ENCODE peak calls at places on chromosomes 16 and 17, in five cellular contexts. A is SK-N-SH, J is K562, D is HepG2, U is GM12878. I is an unnamed sample.

GRCh38 chr17:27244481-27245223 is 49.3 kb upstream of the WSB1 start:
- DNase-seq in A (no peak), J (no peak), D (peak; percentile 53), U (no peak), I (peak; percentile 52)

GRCh38 chr17:32519769-32520701 is 33.2 kb downstream of the CDK5R1 start:
- DNase-seq in A (peak; percentile 57), J (no peak), D (peak; percentile 25), U (peak; percentile 52), I (no peak)

GRCh38 chr16:46650224-46650623 is 29.0 kb upstream of the SHCBP1 start:
- DNase-seq in A (no peak), J (no peak), D (no peak), U (no peak), I (no peak)

GRCh38 chr17:8359769-8360168 is 16.7 kb downstream of the KRABD2 start:
- DNase-seq in A (no peak), J (peak; percentile 47), D (no peak), U (no peak), I (no peak)

GRCh38 chr16:57761957-57762356 is 26.4 kb downstream of the KATNB1 start:
- DNase-seq in A (no peak), J (no peak), D (no peak), U (no peak), I (no peak)

GRCh38 chr16:2296662-2297505 is 29.0 kb upstream of the RNPS1 start:
- DNase-seq in A (peak; percentile 82), J (peak; percentile 86), D (peak; percentile 54), U (no peak), I (peak; percentile 71)

GRCh38 chr17:31877341-31877740 is 18.3 kb upstream of the COPRS start:
- DNase-seq in A (no peak), J (no peak), D (no peak), U (no peak), I (no peak)

GRCh38 chr16:22898874-22899348 is 84.9 kb downstream of the HS3ST2 start:
- DNase-seq in A (peak; percentile 73), J (peak; percentile 22), D (peak; percentile 70), U (peak; percentile 1), I (peak; percentile 68)

GRCh38 chr17:4881761-4882555 is 17.4 kb upstream of the C17orf107 start:
- DNase-seq in A (peak; percentile 76), J (peak; percentile 56), D (peak; percentile 41), U (no peak), I (no peak)

GRCh38 chr17:56141046-56141839 is 12.0 kb upstream of the ANKFN1 start:
- DNase-seq in A (no peak), J (no peak), D (no peak), U (no peak), I (no peak)

GRCh38 chr17:72797142-72797541 is 295.3 kb downstream of the SLC39A11 start:
- DNase-seq in A (no peak), J (no peak), D (no peak), U (no peak), I (no peak)

GRCh38 chr17:29930399-29931010 is 477 bp upstream of the SSH2 start:
- DNase-seq in A (no peak), J (no peak), D (peak; percentile 3), U (no peak), I (no peak)

GRCh38 chr16:12229759-12230594 is 253.4 kb downstream of the SNX29 start:
- DNase-seq in A (no peak), J (no peak), D (peak; percentile 46), U (no peak), I (no peak)

GRCh38 chr17:49003557-49004511 is 6.6 kb downstream of the IGF2BP1 start:
- DNase-seq in A (no peak), J (peak; percentile 56), D (no peak), U (no peak), I (no peak)

GRCh38 chr16:54370653-54371052 is 84.1 kb upstream of the IRX3 start:
- DNase-seq in A (no peak), J (peak; percentile 27), D (no peak), U (no peak), I (no peak)

GRCh38 chr17:78137392-78138203 is 7.0 kb downstream of the TMC8 start:
- DNase-seq in A (peak; percentile 60), J (peak; percentile 62), D (no peak), U (no peak), I (peak; percentile 71)

GRCh38 chr17:75124041-75124818 is 7.3 kb downstream of the NT5C start:
- DNase-seq in A (no peak), J (peak; percentile 69), D (peak; percentile 48), U (no peak), I (no peak)

GRCh38 chr16:87550510-87550961 is 51.8 kb upstream of the JPH3 start:
- DNase-seq in A (peak; percentile 86), J (peak; percentile 76), D (no peak), U (no peak), I (no peak)

GRCh38 chr16:84933774-84934571 is 77.4 kb downstream of the ZDHHC7 start:
- DNase-seq in A (peak; percentile 48), J (peak; percentile 9), D (peak; percentile 55), U (no peak), I (no peak)

GRCh38 chr17:37110012-37110701 is 161.4 kb downstream of the AATF start:
- DNase-seq in A (peak; percentile 70), J (no peak), D (no peak), U (no peak), I (no peak)

GRCh38 chr16:53745126-53745525 is 41.2 kb downstream of the FTO start:
- DNase-seq in A (no peak), J (no peak), D (no peak), U (no peak), I (no peak)

GRCh38 chr16:14193316-14193871 is 122.3 kb downstream of the MRTFB start:
- DNase-seq in A (no peak), J (no peak), D (no peak), U (peak; percentile 21), I (no peak)

GRCh38 chr17:50603340-50603739 is 31.3 kb upstream of the ABCC3 start:
- DNase-seq in A (peak; percentile 76), J (peak; percentile 71), D (peak; percentile 35), U (no peak), I (no peak)

GRCh38 chr16:56350491-56351405 is 74.6 kb downstream of the AMFR start:
- DNase-seq in A (no peak), J (no peak), D (no peak), U (no peak), I (no peak)

GRCh38 chr16:74748042-74748709 is 26.4 kb downstream of the FA2H start:
- DNase-seq in A (no peak), J (no peak), D (no peak), U (no peak), I (no peak)

GRCh38 chr17:17380156-17380925 is 77.2 kb downstream of the NT5M start:
- DNase-seq in A (no peak), J (no peak), D (no peak), U (no peak), I (no peak)

GRCh38 chr16:72860726-72861562 is 187.0 kb downstream of the ZFHX3 start:
- DNase-seq in A (no peak), J (no peak), D (no peak), U (no peak), I (no peak)

GRCh38 chr16:72859581-72859980 is 188.3 kb downstream of the ZFHX3 start:
- DNase-seq in A (no peak), J (no peak), D (no peak), U (no peak), I (no peak)

GRCh38 chr16:72856797-72857196 is 191.1 kb downstream of the ZFHX3 start:
- DNase-seq in A (peak; percentile 54), J (no peak), D (peak; percentile 53), U (no peak), I (peak; percentile 71)

GRCh38 chr16:72857841-72858594 is 189.9 kb downstream of the ZFHX3 start:
- DNase-seq in A (no peak), J (no peak), D (no peak), U (no peak), I (no peak)

GRCh38 chr16:72858611-72859493 is 189.1 kb downstream of the ZFHX3 start:
- DNase-seq in A (peak; percentile 67), J (no peak), D (no peak), U (no peak), I (no peak)
- TF ChIP-seq GABPA in A (no peak), J (no peak), D (no peak), U (no peak), I (no peak)

GRCh38 chr16:83158320-83158957 is 531.7 kb downstream of the CDH13 start:
- DNase-seq in A (no peak), J (no peak), D (no peak), U (no peak), I (no peak)

GRCh38 chr16:83164816-83165215 is 538.0 kb downstream of the CDH13 start:
- DNase-seq in A (no peak), J (no peak), D (no peak), U (no peak), I (no peak)

GRCh38 chr16:83160609-83161008 is 533.8 kb downstream of the CDH13 start:
- DNase-seq in A (no peak), J (no peak), D (no peak), U (no peak), I (no peak)

GRCh38 chr16:83159049-83159448 is 532.3 kb downstream of the CDH13 start:
- DNase-seq in A (no peak), J (no peak), D (no peak), U (no peak), I (no peak)

GRCh38 chr16:83162791-83163190 is 536.0 kb downstream of the CDH13 start:
- DNase-seq in A (no peak), J (no peak), D (no peak), U (no peak), I (no peak)
- TF ChIP-seq CTCF in A (no peak), J (no peak), D (no peak), U (no peak), I (no peak)

GRCh38 chr17:44006581-44007345 is 2.3 kb downstream of the NAGS start:
- DNase-seq in A (peak; percentile 98), J (peak; percentile 100), D (no peak), U (peak; percentile 73), I (peak; percentile 94)

GRCh38 chr17:44007346-44008204 is 3.2 kb downstream of the NAGS start:
- DNase-seq in A (peak; percentile 46), J (no peak), D (no peak), U (no peak), I (no peak)

GRCh38 chr17:44005527-44005864 is 1.1 kb downstream of the NAGS start:
- DNase-seq in A (no peak), J (no peak), D (no peak), U (no peak), I (peak; percentile 69)

GRCh38 chr17:44004761-44005526 is 522 bp downstream of the NAGS start:
- DNase-seq in A (peak; percentile 58), J (no peak), D (no peak), U (no peak), I (no peak)

GRCh38 chr17:44005865-44006580 is 1.6 kb downstream of the NAGS start:
- DNase-seq in A (peak; percentile 77), J (no peak), D (no peak), U (no peak), I (no peak)
- TF ChIP-seq CHD2 in A (no peak), J (no peak), D (no peak), U (no peak), I (no peak)

DNA sequence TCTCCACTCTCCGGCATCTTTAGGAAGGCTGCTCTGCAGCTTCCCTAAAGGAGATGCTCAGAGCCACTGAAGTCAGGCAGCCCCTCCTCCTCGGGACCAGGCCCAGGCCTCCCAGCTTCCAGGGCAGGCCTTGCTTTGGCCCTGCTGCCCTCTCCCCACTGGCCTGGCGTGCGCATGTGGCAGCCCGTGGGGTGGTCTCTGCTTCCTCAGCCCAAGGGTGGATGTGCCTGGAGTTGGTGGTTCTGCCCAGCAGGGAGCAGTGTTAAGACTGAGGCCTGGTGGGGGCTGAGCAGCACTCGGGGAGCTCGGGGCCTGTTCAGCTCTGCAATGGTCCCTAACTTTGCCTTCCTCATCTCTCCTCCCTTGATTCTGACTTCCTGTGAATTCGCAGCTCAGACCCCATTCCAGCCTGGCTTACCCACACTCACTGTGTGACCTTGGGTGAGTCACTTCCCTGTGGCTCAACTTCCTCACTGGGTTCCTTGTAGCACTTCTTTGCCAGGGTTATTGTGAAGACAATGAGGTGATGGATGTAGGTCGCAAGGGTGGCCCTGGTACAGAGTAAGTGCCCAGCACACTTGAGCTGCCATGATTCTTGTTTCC is 63.2 kb downstream of the NKD1 start:
- DNase-seq in A (no peak), J (peak; percentile 19), D (peak; percentile 40), U (no peak), I (no peak)
- TF ChIP-seq GABPA in A (no peak), J (no peak), D (no peak), U (no peak), I (no peak)